ENCODE peak calls at places on chromosome 9, in four cellular contexts. One of them, this sample, is unnamed.

GRCh38 chr9:8351431-8351830 is 551.9 kb upstream of the DMAC1 start:
- DNase-seq in K562: no peak
- DNase-seq in A549: no peak
- DNase-seq in GM12878: no peak
- DNase-seq in this sample: no peak

GRCh38 chr9:117714282-117714681 is 10.1 kb downstream of the TLR4 start:
- DNase-seq in K562: no peak
- DNase-seq in GM12878: no peak
- DNase-seq in A549: no peak
- DNase-seq in this sample: no peak

GRCh38 chr9:98837516-98837915 is 30.0 kb downstream of the GALNT12 start:
- DNase-seq in K562: no peak
- DNase-seq in A549: no peak
- DNase-seq in GM12878: no peak
- DNase-seq in this sample: no peak

GRCh38 chr9:32351845-32352244 is 32.6 kb upstream of the ACO1 start:
- DNase-seq in GM12878: no peak
- DNase-seq in A549: no peak
- DNase-seq in K562: no peak
- DNase-seq in this sample: no peak

GRCh38 chr9:82540175-82540574 is 522.8 kb downstream of the RASEF start:
- DNase-seq in GM12878: no peak
- DNase-seq in A549: no peak
- DNase-seq in K562: no peak
- DNase-seq in this sample: no peak

GRCh38 chr9:135963938-135964337 is 2.8 kb upstream of the UBAC1 start:
- DNase-seq in GM12878: no peak
- DNase-seq in A549: no peak
- DNase-seq in K562: no peak
- DNase-seq in this sample: no peak

GRCh38 chr9:116476935-116477381 is 210.1 kb upstream of the TRIM32 start:
- DNase-seq in K562: no peak
- DNase-seq in A549: no peak
- DNase-seq in GM12878: no peak
- DNase-seq in this sample: no peak

GRCh38 chr9:124684140-124684539 is 87.0 kb downstream of the NR6A1 start:
- DNase-seq in A549: no peak
- DNase-seq in GM12878: no peak
- DNase-seq in K562: no peak
- DNase-seq in this sample: no peak

GRCh38 chr9:8221462-8221861 is 421.9 kb upstream of the DMAC1 start:
- DNase-seq in A549: no peak
- DNase-seq in K562: no peak
- DNase-seq in GM12878: no peak
- DNase-seq in this sample: no peak

GRCh38 chr9:97772145-97772544 is 75.0 kb upstream of the XPA start:
- DNase-seq in A549: no peak
- DNase-seq in K562: no peak
- DNase-seq in GM12878: no peak
- DNase-seq in this sample: no peak

GRCh38 chr9:35357116-35357515 is 132.8 kb upstream of the RUSC2 start:
- DNase-seq in A549: no peak
- DNase-seq in GM12878: no peak
- DNase-seq in K562: no peak
- DNase-seq in this sample: no peak

GRCh38 chr9:75185585-75186170 is 97.4 kb downstream of the OSTF1 start:
- DNase-seq in GM12878: no peak
- DNase-seq in K562: peak
- DNase-seq in A549: peak
- DNase-seq in this sample: peak

GRCh38 chr9:92807031-92807756 is 42.6 kb upstream of the BICD2 start:
- DNase-seq in K562: no peak
- DNase-seq in GM12878: no peak
- DNase-seq in A549: no peak
- DNase-seq in this sample: no peak

GRCh38 chr9:19284729-19285128 is 54.2 kb downstream of the DENND4C start:
- DNase-seq in K562: no peak
- DNase-seq in A549: no peak
- DNase-seq in GM12878: no peak
- DNase-seq in this sample: no peak

GRCh38 chr9:131839281-131840084 is 99.6 kb upstream of the RAPGEF1 start:
- DNase-seq in A549: no peak
- DNase-seq in GM12878: no peak
- DNase-seq in K562: peak
- DNase-seq in this sample: no peak

GRCh38 chr9:125748511-125749099 is 1.4 kb downstream of the PBX3 start:
- DNase-seq in K562: no peak
- DNase-seq in A549: no peak
- DNase-seq in GM12878: no peak
- DNase-seq in this sample: no peak

GRCh38 chr9:93129691-93130500 is 4.2 kb downstream of the NINJ1 start:
- DNase-seq in K562: no peak
- DNase-seq in GM12878: no peak
- DNase-seq in A549: no peak
- DNase-seq in this sample: no peak

GRCh38 chr9:88355166-88355565 is 33.1 kb upstream of the SPIN1 start:
- DNase-seq in K562: no peak
- DNase-seq in A549: no peak
- DNase-seq in GM12878: no peak
- DNase-seq in this sample: no peak

GRCh38 chr9:136052433-136052880 is 42.6 kb downstream of the NACC2 start:
- DNase-seq in GM12878: no peak
- DNase-seq in K562: no peak
- DNase-seq in A549: peak
- DNase-seq in this sample: peak

GRCh38 chr9:4750021-4750673 is 9.1 kb upstream of the AK3 start:
- DNase-seq in A549: no peak
- DNase-seq in K562: peak
- DNase-seq in GM12878: no peak
- DNase-seq in this sample: no peak

GRCh38 chr9:79686381-79687130 is 114.8 kb downstream of the TLE4 start:
- DNase-seq in GM12878: no peak
- DNase-seq in K562: no peak
- DNase-seq in A549: no peak
- DNase-seq in this sample: no peak

GRCh38 chr9:93148721-93149120 is 14.7 kb upstream of the NINJ1 start:
- DNase-seq in A549: no peak
- DNase-seq in GM12878: no peak
- DNase-seq in K562: no peak
- DNase-seq in this sample: no peak

GRCh38 chr9:36922548-36922947 is 111.5 kb downstream of the PAX5 start:
- DNase-seq in GM12878: no peak
- DNase-seq in K562: no peak
- DNase-seq in A549: peak
- DNase-seq in this sample: no peak

GRCh38 chr9:99465231-99465891 is 243.3 kb downstream of the SEC61B start:
- DNase-seq in K562: no peak
- DNase-seq in A549: no peak
- DNase-seq in GM12878: no peak
- DNase-seq in this sample: no peak

GRCh38 chr9:113901196-113901818 is 25.2 kb downstream of the ZNF618 start:
- DNase-seq in A549: no peak
- DNase-seq in GM12878: no peak
- DNase-seq in K562: no peak
- DNase-seq in this sample: no peak

GRCh38 chr9:124325816-124326215 is 68.1 kb downstream of the NEK6 start:
- DNase-seq in A549: no peak
- DNase-seq in GM12878: no peak
- DNase-seq in K562: no peak
- DNase-seq in this sample: no peak

GRCh38 chr9:98637381-98637780 is 71.4 kb downstream of the GABBR2 start:
- DNase-seq in K562: no peak
- DNase-seq in GM12878: no peak
- DNase-seq in A549: no peak
- DNase-seq in this sample: no peak

GRCh38 chr9:111992523-111992922 is 95.9 kb downstream of the UGCG start:
- DNase-seq in K562: no peak
- DNase-seq in GM12878: peak
- DNase-seq in A549: no peak
- DNase-seq in this sample: no peak

GRCh38 chr9:130665431-130666392 is 1.3 kb downstream of the PRDM12 start:
- DNase-seq in K562: peak
- DNase-seq in GM12878: no peak
- DNase-seq in A549: no peak
- DNase-seq in this sample: no peak

GRCh38 chr9:116460026-116460425 is 227.1 kb upstream of the TRIM32 start:
- DNase-seq in K562: no peak
- DNase-seq in GM12878: no peak
- DNase-seq in A549: no peak
- DNase-seq in this sample: no peak

GRCh38 chr9:27540537-27540936 is 10.9 kb upstream of the MOB3B start:
- DNase-seq in K562: no peak
- DNase-seq in A549: no peak
- DNase-seq in GM12878: no peak
- DNase-seq in this sample: no peak

GRCh38 chr9:127224883-127225739 is 39.5 kb upstream of the GARNL3 start:
- DNase-seq in A549: peak
- DNase-seq in GM12878: no peak
- DNase-seq in K562: peak
- DNase-seq in this sample: peak

GRCh38 chr9:14941487-14941886 is 31.3 kb upstream of the FREM1 start:
- DNase-seq in GM12878: no peak
- DNase-seq in K562: no peak
- DNase-seq in A549: no peak
- DNase-seq in this sample: no peak

GRCh38 chr9:14942037-14942436 is 31.8 kb upstream of the FREM1 start:
- DNase-seq in A549: no peak
- DNase-seq in GM12878: no peak
- DNase-seq in K562: no peak
- DNase-seq in this sample: no peak

GRCh38 chr9:14939378-14939777 is 29.1 kb upstream of the FREM1 start:
- DNase-seq in K562: no peak
- DNase-seq in GM12878: no peak
- DNase-seq in A549: no peak
- DNase-seq in this sample: no peak

GRCh38 chr9:14945351-14945750 is 35.1 kb upstream of the FREM1 start:
- DNase-seq in K562: no peak
- DNase-seq in A549: no peak
- DNase-seq in GM12878: no peak
- DNase-seq in this sample: no peak
- TF ChIP-seq CHD4 in K562: no peak
- TF ChIP-seq CHD4 in A549: no peak
- TF ChIP-seq CHD4 in GM12878: no peak
- TF ChIP-seq CHD4 in this sample: no peak

GRCh38 chr9:70229026-70229425 is 29.8 kb upstream of the SMC5 start:
- DNase-seq in GM12878: no peak
- DNase-seq in K562: no peak
- DNase-seq in A549: no peak
- DNase-seq in this sample: no peak
- TF ChIP-seq CHD4 in GM12878: no peak
- TF ChIP-seq CHD4 in K562: no peak
- TF ChIP-seq CHD4 in A549: no peak
- TF ChIP-seq CHD4 in this sample: no peak

DNA sequence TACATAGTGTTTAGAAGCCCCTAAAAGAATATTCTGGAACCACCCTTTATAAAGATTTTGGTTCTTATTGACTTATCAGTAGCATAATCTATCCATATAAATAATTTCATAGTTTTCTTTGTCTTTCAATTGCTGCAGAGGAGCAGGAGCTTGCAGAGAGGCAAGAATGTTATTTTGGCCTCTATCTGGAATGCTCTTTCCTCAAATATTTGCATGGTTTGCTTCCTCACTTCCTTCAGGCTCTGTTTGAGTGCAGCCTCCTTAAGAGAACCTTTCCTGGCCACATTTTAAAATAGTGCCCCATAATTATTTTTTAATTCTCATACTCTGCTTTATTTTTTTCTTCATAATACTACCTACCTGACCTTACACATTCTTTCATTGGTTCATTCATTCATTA is 1.5 kb downstream of the C5 start:
- DNase-seq in A549: no peak
- DNase-seq in K562: no peak
- DNase-seq in GM12878: no peak
- DNase-seq in this sample: no peak
- TF ChIP-seq CHD4 in A549: no peak
- TF ChIP-seq CHD4 in K562: no peak
- TF ChIP-seq CHD4 in GM12878: no peak
- TF ChIP-seq CHD4 in this sample: no peak

GRCh38 chr9:114908104-114908621 is 22.2 kb downstream of the TNFSF8 start:
- DNase-seq in A549: peak
- DNase-seq in GM12878: no peak
- DNase-seq in K562: no peak
- DNase-seq in this sample: peak
- TF ChIP-seq CHD4 in A549: no peak
- TF ChIP-seq CHD4 in GM12878: no peak
- TF ChIP-seq CHD4 in K562: no peak
- TF ChIP-seq CHD4 in this sample: no peak

GRCh38 chr9:95133351-95133724 is 184.2 kb downstream of the FANCC start:
- DNase-seq in K562: no peak
- DNase-seq in A549: no peak
- DNase-seq in GM12878: no peak
- DNase-seq in this sample: no peak

GRCh38 chr9:95132406-95133350 is 184.8 kb downstream of the FANCC start:
- DNase-seq in K562: no peak
- DNase-seq in GM12878: no peak
- DNase-seq in A549: no peak
- DNase-seq in this sample: no peak

GRCh38 chr9:95129651-95130291 is 187.7 kb downstream of the FANCC start:
- DNase-seq in GM12878: no peak
- DNase-seq in A549: no peak
- DNase-seq in K562: no peak
- DNase-seq in this sample: peak

GRCh38 chr9:95130484-95130883 is 187.0 kb downstream of the FANCC start:
- DNase-seq in K562: no peak
- DNase-seq in A549: no peak
- DNase-seq in GM12878: no peak
- DNase-seq in this sample: no peak

GRCh38 chr9:95131023-95131943 is 186.2 kb downstream of the FANCC start:
- DNase-seq in K562: peak
- DNase-seq in GM12878: no peak
- DNase-seq in A549: peak
- DNase-seq in this sample: peak
- TF ChIP-seq CHD4 in K562: no peak
- TF ChIP-seq CHD4 in GM12878: no peak
- TF ChIP-seq CHD4 in A549: no peak
- TF ChIP-seq CHD4 in this sample: no peak